ENCODE peak calls at places on chromosomes 4 and X, in eight cellular contexts. I is GM06990, B is pancreas, M is HepG2, X is choroid plexus epithelial cell, Q is A549, F is DND-41, R is GM13977. A is an unnamed sample.

GRCh38 chr4:111492501-111492900 is 652.8 kb upstream of the FAM241A start:
- DNase-seq in I (no peak), B (no peak), M (no peak), X (no peak), Q (no peak), F (no peak), R (no peak), A (no peak)

GRCh38 chrX:102085706-102086105 is 39.8 kb upstream of the TCEAL2 start:
- DNase-seq in I (no peak), B (no peak), M (no peak), X (peak; percentile 1), Q (no peak), F (no peak), R (no peak), A (no peak)

GRCh38 chrX:135931644-135932487 is 38.4 kb downstream of the SAGE1 start:
- DNase-seq in I (no peak), B (peak; percentile 52), M (peak; percentile 15), X (peak; percentile 45), Q (no peak), F (peak; percentile 36), R (peak; percentile 14), A (no peak)

GRCh38 chrX:30938295-30938694 is 49.2 kb upstream of the TAB3 start:
- DNase-seq in I (no peak), B (no peak), M (no peak), X (no peak), Q (no peak), F (no peak), R (no peak), A (no peak)

GRCh38 chr4:20591571-20592455 is 108.4 kb upstream of the PACRGL start:
- DNase-seq in I (no peak), B (no peak), M (no peak), X (no peak), Q (no peak), F (no peak), R (no peak), A (no peak)

GRCh38 chr4:24226667-24227066 is 336.8 kb upstream of the PPARGC1A start:
- DNase-seq in I (no peak), B (no peak), M (no peak), X (no peak), Q (no peak), F (no peak), R (no peak), A (no peak)

GRCh38 chrX:120790118-120790517 is 85.5 kb downstream of the CT47B1 start:
- DNase-seq in I (peak; percentile 15), B (no peak), M (peak; percentile 40), X (peak; percentile 86), Q (peak; percentile 33), F (peak; percentile 11), R (peak; percentile 60), A (no peak)

GRCh38 chrX:9943420-9943819 is 23.7 kb upstream of the CLDN34 start:
- DNase-seq in I (no peak), B (no peak), M (no peak), X (no peak), Q (no peak), F (peak; percentile 55), R (no peak), A (no peak)

GRCh38 chr4:190020790-190021717 is 6.0 kb downstream of the FRG2 start:
- DNase-seq in I (no peak), B (peak; percentile 88), M (peak; percentile 24), X (peak; percentile 23), Q (peak; percentile 74), F (no peak), R (peak; percentile 45), A (no peak)

GRCh38 chr4:32826169-32826568 is 2106.0 kb downstream of the PCDH7 start:
- DNase-seq in I (no peak), B (no peak), M (no peak), X (no peak), Q (no peak), F (no peak), R (no peak), A (no peak)

GRCh38 chr4:38028556-38028955 is 68.4 kb downstream of the PTTG2 start:
- DNase-seq in I (no peak), B (no peak), M (no peak), X (no peak), Q (no peak), F (no peak), R (no peak), A (no peak)

GRCh38 chr4:76948441-76949292 is 885 bp upstream of the SEPTIN11 start:
- DNase-seq in I (peak; percentile 84), B (peak; percentile 86), M (peak; percentile 70), X (peak; percentile 80), Q (peak; percentile 55), F (no peak), R (peak; percentile 93), A (peak; percentile 53)

GRCh38 chrX:39874202-39874816 is 223.4 kb downstream of the BCOR start:
- DNase-seq in I (peak; percentile 69), B (no peak), M (no peak), X (no peak), Q (no peak), F (no peak), R (peak; percentile 71), A (no peak)

GRCh38 chr4:128566688-128567087 is 242.8 kb upstream of the JADE1 start:
- DNase-seq in I (no peak), B (no peak), M (no peak), X (no peak), Q (no peak), F (no peak), R (no peak), A (no peak)

GRCh38 chr4:159503243-159503642 is 400.4 kb downstream of the RAPGEF2 start:
- DNase-seq in I (no peak), B (no peak), M (no peak), X (no peak), Q (no peak), F (no peak), R (no peak), A (no peak)

GRCh38 chrX:19990519-19991349 is at the start of gene BCLAF3:
- DNase-seq in I (peak; percentile 90), B (peak; percentile 94), M (peak; percentile 79), X (peak; percentile 86), Q (peak; percentile 85), F (peak; percentile 90), R (peak; percentile 95), A (peak; percentile 84)

GRCh38 chrX:22351966-22352365 is 79.3 kb downstream of the CBLL2 start:
- DNase-seq in I (no peak), B (no peak), M (no peak), X (no peak), Q (no peak), F (no peak), R (no peak), A (no peak)

DNA sequence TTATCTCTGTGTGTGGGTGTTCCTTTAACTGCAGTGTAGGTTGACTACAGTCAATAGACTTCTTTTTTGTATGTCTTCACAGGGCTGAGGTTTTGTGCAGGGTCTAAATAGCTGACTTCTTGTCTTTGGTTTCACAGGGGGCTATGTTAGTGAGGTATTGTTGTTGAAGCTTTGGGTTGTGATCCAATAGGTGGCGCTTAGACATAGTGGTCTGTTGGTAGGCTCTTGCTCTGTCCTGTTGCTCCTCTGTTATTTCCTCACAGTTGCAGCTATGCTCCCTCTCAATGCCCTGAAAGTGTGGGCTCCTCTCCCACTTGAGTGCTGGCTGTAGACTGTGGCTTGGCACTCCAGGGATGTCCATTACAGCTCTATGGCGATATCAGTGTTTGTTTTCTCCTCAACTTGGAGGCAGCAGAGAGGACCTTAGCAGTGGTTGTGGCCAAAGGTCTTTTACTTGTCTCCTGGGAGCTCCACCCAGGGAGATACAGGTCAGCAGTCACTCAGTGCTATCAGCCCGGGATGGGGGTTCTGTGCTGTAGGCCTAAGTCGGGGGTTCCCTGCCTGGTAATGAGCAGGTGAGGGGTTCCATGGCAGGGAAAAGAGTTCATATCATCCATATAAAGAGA is 14.0 kb downstream of the POF1B start:
- DNase-seq in I (no peak), B (peak; percentile 3), M (no peak), X (no peak), Q (no peak), F (no peak), R (no peak), A (no peak)
- TF ChIP-seq CTCF in I (no peak), B (no peak), M (no peak), X (no peak), Q (no peak), F (no peak), R (no peak), A (no peak)

GRCh38 chr4:11418610-11419009 is 10.1 kb downstream of the HS3ST1 start:
- DNase-seq in I (no peak), B (no peak), M (no peak), X (no peak), Q (no peak), F (peak; percentile 21), R (no peak), A (no peak)
- TF ChIP-seq CTCF in I (peak; percentile 36), B (no peak), M (no peak), X (peak; percentile 27), Q (no peak), F (peak; percentile 27), R (no peak), A (peak; percentile 8)

GRCh38 chrX:72609313-72609712 is 36.7 kb upstream of the HDAC8 start:
- DNase-seq in I (no peak), B (no peak), M (peak; percentile 0), X (peak; percentile 58), Q (peak; percentile 13), F (no peak), R (no peak), A (no peak)
- TF ChIP-seq CTCF in I (peak; percentile 24), B (no peak), M (no peak), X (peak; percentile 46), Q (peak; percentile 36), F (no peak), R (peak; percentile 10), A (no peak)

GRCh38 chr4:73874386-73874785 is 5.2 kb downstream of the CXCL1 start:
- DNase-seq in I (no peak), B (no peak), M (no peak), X (no peak), Q (no peak), F (no peak), R (no peak), A (no peak)

GRCh38 chr4:73870260-73870659 is 1.1 kb downstream of the CXCL1 start:
- DNase-seq in I (no peak), B (no peak), M (no peak), X (peak; percentile 66), Q (peak; percentile 8), F (no peak), R (no peak), A (no peak)

GRCh38 chr4:73870778-73871177 is 1.6 kb downstream of the CXCL1 start:
- DNase-seq in I (no peak), B (no peak), M (no peak), X (peak; percentile 70), Q (no peak), F (no peak), R (no peak), A (no peak)

GRCh38 chr4:73871911-73872310 is 2.7 kb downstream of the CXCL1 start:
- DNase-seq in I (no peak), B (no peak), M (no peak), X (no peak), Q (no peak), F (no peak), R (no peak), A (no peak)

GRCh38 chr4:73872331-73873108 is 3.3 kb downstream of the CXCL1 start:
- DNase-seq in I (no peak), B (no peak), M (no peak), X (peak; percentile 78), Q (no peak), F (no peak), R (no peak), A (peak; percentile 53)
- TF ChIP-seq CTCF in I (no peak), B (no peak), M (no peak), X (no peak), Q (no peak), F (no peak), R (no peak), A (no peak)

A was measured in CD14-positive monocyte.